ENCODE peak calls at places on chromosomes 5 and 9, in nine cellular contexts. X, Y, A, Q, F, B, D, K and O are unnamed samples.

GRCh38 chr5:179974946-179975712 is 67.4 kb upstream of the TBC1D9B start:
- DNase-seq in X (peak; percentile 50), Y (no peak), A (no peak), Q (peak; percentile 71), F (no peak), B (no peak), D (peak; percentile 61), K (peak; percentile 59), O (peak; percentile 19)

GRCh38 chr5:75567710-75568109 is 43.5 kb upstream of the ANKDD1B start:
- DNase-seq in X (no peak), Y (no peak), A (no peak), Q (no peak), F (peak; percentile 67), B (peak; percentile 19), D (no peak), K (no peak), O (peak; percentile 21)

GRCh38 chr9:3856592-3856991 is 330.8 kb upstream of the RFX3 start:
- DNase-seq in X (no peak), Y (no peak), A (no peak), Q (no peak), F (peak; percentile 89), B (no peak), D (no peak), K (no peak), O (peak; percentile 54)

GRCh38 chr5:14186132-14186830 is 43.1 kb downstream of the TRIO start:
- DNase-seq in X (no peak), Y (no peak), A (no peak), Q (no peak), F (peak; percentile 89), B (no peak), D (no peak), K (no peak), O (no peak)

GRCh38 chr9:95363051-95363841 is 45.7 kb upstream of the FANCC start:
- DNase-seq in X (no peak), Y (no peak), A (no peak), Q (no peak), F (peak; percentile 51), B (no peak), D (no peak), K (no peak), O (no peak)

GRCh38 chr5:175517824-175518450 is 39.6 kb downstream of the SFXN1 start:
- DNase-seq in X (no peak), Y (no peak), A (no peak), Q (no peak), F (peak; percentile 97), B (peak; percentile 8), D (no peak), K (no peak), O (no peak)

GRCh38 chr5:95519151-95519550 is 35.6 kb downstream of the SKIC3 start:
- DNase-seq in X (no peak), Y (no peak), A (no peak), Q (no peak), F (no peak), B (no peak), D (no peak), K (no peak), O (no peak)

GRCh38 chr5:178766936-178767912 is 36.8 kb upstream of the ZNF354A start:
- DNase-seq in X (no peak), Y (no peak), A (no peak), Q (no peak), F (no peak), B (no peak), D (no peak), K (no peak), O (no peak)

GRCh38 chr5:13408616-13409015 is 535.9 kb downstream of the DNAH5 start:
- DNase-seq in X (no peak), Y (no peak), A (no peak), Q (no peak), F (peak; percentile 71), B (no peak), D (no peak), K (no peak), O (no peak)

GRCh38 chr9:123406691-123407536 is 50.9 kb downstream of the CRB2 start:
- DNase-seq in X (no peak), Y (no peak), A (no peak), Q (no peak), F (peak; percentile 63), B (no peak), D (no peak), K (no peak), O (no peak)

GRCh38 chr9:38422555-38423245 is 1.6 kb downstream of the IGFBPL1 start:
- DNase-seq in X (no peak), Y (no peak), A (no peak), Q (no peak), F (no peak), B (no peak), D (no peak), K (no peak), O (no peak)

GRCh38 chr9:93247892-93248291 is 64.0 kb downstream of the WNK2 start:
- DNase-seq in X (no peak), Y (no peak), A (no peak), Q (no peak), F (no peak), B (no peak), D (no peak), K (no peak), O (no peak)

GRCh38 chr5:60382761-60383160 is 317.2 kb downstream of the DEPDC1B start:
- DNase-seq in X (no peak), Y (no peak), A (no peak), Q (peak; percentile 18), F (peak; percentile 23), B (peak; percentile 12), D (no peak), K (no peak), O (no peak)

GRCh38 chr9:127506814-127507750 is 55.8 kb downstream of the LRSAM1 start:
- DNase-seq in X (no peak), Y (no peak), A (peak; percentile 31), Q (no peak), F (peak; percentile 85), B (no peak), D (no peak), K (no peak), O (no peak)

GRCh38 chr5:6556089-6556801 is 76.6 kb downstream of the NSUN2 start:
- DNase-seq in X (no peak), Y (no peak), A (no peak), Q (no peak), F (peak; percentile 54), B (no peak), D (no peak), K (no peak), O (peak; percentile 77)

GRCh38 chr9:114216081-114216480 is 60.7 kb downstream of the COL27A1 start:
- DNase-seq in X (no peak), Y (peak; percentile 77), A (peak; percentile 77), Q (no peak), F (peak; percentile 49), B (no peak), D (no peak), K (no peak), O (peak; percentile 70)

DNA sequence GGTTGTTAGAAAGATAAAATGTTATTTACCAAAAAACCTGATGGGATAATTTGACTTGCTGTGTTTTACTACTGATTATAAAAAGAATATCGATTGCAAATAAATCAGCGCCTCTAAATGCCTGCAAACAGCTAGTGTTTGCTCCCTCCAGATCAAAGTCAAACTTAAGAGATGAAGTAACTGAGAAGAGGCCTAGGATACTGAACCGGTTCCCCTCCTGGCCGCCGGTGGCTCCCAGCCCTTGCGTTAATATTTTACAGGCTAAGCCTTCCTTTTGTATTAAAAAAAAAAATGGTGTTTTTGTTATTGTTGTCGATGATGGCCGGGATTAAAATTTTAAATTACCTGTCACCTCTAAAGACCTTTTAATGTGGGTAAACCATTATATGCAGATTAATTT is 2.6 kb downstream of the IRX1 start:
- DNase-seq in X (no peak), Y (no peak), A (no peak), Q (no peak), F (peak; percentile 45), B (no peak), D (no peak), K (no peak), O (no peak)
- H3K4me3 ChIP-seq in X (no peak overlapping the region), Y (peak overlapping the region; percentile 59), A (no peak overlapping the region), Q (no peak overlapping the region), F (no peak overlapping the region), B (no peak overlapping the region), D (no peak overlapping the region), K (no peak overlapping the region), O (peak overlapping the region; percentile 69)

GRCh38 chr9:129011761-129012281 is 16.3 kb downstream of the SH3GLB2 start:
- DNase-seq in X (no peak), Y (no peak), A (no peak), Q (no peak), F (no peak), B (no peak), D (no peak), K (no peak), O (no peak)
- H3K36me3 ChIP-seq in X (peaks cover 75% of the 10 kb centered on the region), Y (no peaks in the 10 kb centered on the region), A (no peaks in the 10 kb centered on the region), Q (peaks cover 5% of the 10 kb centered on the region), F (peaks cover 13% of the 10 kb centered on the region), B (peaks cover 26% of the 10 kb centered on the region), D (peaks cover 16% of the 10 kb centered on the region), K (no peaks in the 10 kb centered on the region), O (peaks cover 13% of the 10 kb centered on the region)

DNA sequence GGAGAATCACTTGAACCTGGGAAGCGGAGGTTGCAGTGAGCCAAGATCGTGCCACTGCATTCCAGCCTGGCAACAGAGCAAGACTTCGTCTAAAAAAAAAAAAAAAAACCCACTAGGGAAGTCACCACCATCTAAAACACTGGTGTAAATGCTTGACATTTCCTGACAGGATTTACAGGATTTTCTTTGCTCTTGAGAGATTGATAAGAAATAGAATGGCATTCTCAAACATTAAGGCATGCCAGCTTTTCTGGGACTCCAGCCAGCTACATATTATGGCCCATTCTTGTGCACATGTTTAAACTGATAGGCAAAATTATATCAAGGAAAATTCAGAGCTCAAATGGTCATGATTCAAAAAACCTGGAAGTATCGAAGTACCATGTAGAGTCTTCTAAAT is 28.7 kb downstream of the GTF3C4 start:
- DNase-seq in X (no peak), Y (no peak), A (no peak), Q (no peak), F (no peak), B (no peak), D (peak; percentile 48), K (peak; percentile 48), O (no peak)
- H3K9me3 ChIP-seq in X (peaks cover 10% of the 10 kb centered on the region), Y (no peaks in the 10 kb centered on the region), A (no peaks in the 10 kb centered on the region), Q (peaks cover 33% of the 10 kb centered on the region), F (no peaks in the 10 kb centered on the region), B (peaks cover 10% of the 10 kb centered on the region), D (no peaks in the 10 kb centered on the region), K (peaks cover 15% of the 10 kb centered on the region), O (peaks cover 23% of the 10 kb centered on the region)

GRCh38 chr5:151077419-151077818 is 3.4 kb downstream of the TNIP1 start:
- DNase-seq in X (no peak), Y (no peak), A (no peak), Q (no peak), F (no peak), B (no peak), D (no peak), K (no peak), O (no peak)

GRCh38 chr5:151074557-151074956 is 6.3 kb downstream of the TNIP1 start:
- DNase-seq in X (no peak), Y (no peak), A (no peak), Q (no peak), F (no peak), B (no peak), D (no peak), K (no peak), O (no peak)

GRCh38 chr5:151076616-151077015 is 4.2 kb downstream of the TNIP1 start:
- DNase-seq in X (no peak), Y (no peak), A (no peak), Q (no peak), F (no peak), B (no peak), D (no peak), K (no peak), O (no peak)

GRCh38 chr5:151073280-151073679 is 7.6 kb downstream of the TNIP1 start:
- DNase-seq in X (no peak), Y (no peak), A (no peak), Q (no peak), F (no peak), B (no peak), D (no peak), K (no peak), O (no peak)

GRCh38 chr5:151075698-151076331 is 5.0 kb downstream of the TNIP1 start:
- DNase-seq in X (no peak), Y (no peak), A (no peak), Q (no peak), F (peak; percentile 63), B (no peak), D (peak; percentile 53), K (peak; percentile 64), O (peak; percentile 39)
- H3K4me3 ChIP-seq in X (no peak overlapping the region), Y (no peak overlapping the region), A (no peak overlapping the region), Q (no peak overlapping the region), F (no peak overlapping the region), B (peak overlapping the region; percentile 19), D (no peak overlapping the region), K (no peak overlapping the region), O (no peak overlapping the region)